ENCODE peak calls at places on chromosomes 4 and X, in six cellular contexts. One of them, this sample, is unnamed.

GRCh38 chr4:38328963-38329729 is 334.9 kb upstream of the KLF3 start:
- DNase-seq in mammary epithelial cell: no peak
- DNase-seq in HFF-Myc: no peak
- DNase-seq in tibial artery: no peak
- DNase-seq in AG04450: no peak
- DNase-seq in RWPE2: no peak
- DNase-seq in this sample: no peak

GRCh38 chr4:24089831-24090531 is 200.1 kb upstream of the PPARGC1A start:
- DNase-seq in HFF-Myc: no peak
- DNase-seq in RWPE2: no peak
- DNase-seq in AG04450: peak
- DNase-seq in mammary epithelial cell: no peak
- DNase-seq in tibial artery: no peak
- DNase-seq in this sample: peak

GRCh38 chr4:48436318-48436717 is 46.8 kb upstream of the SLC10A4 start:
- DNase-seq in HFF-Myc: no peak
- DNase-seq in AG04450: no peak
- DNase-seq in RWPE2: no peak
- DNase-seq in mammary epithelial cell: no peak
- DNase-seq in tibial artery: no peak
- DNase-seq in this sample: no peak

GRCh38 chr4:83993774-83994173 is 457.9 kb downstream of the GPAT3 start:
- DNase-seq in HFF-Myc: no peak
- DNase-seq in AG04450: no peak
- DNase-seq in tibial artery: no peak
- DNase-seq in RWPE2: no peak
- DNase-seq in mammary epithelial cell: no peak
- DNase-seq in this sample: no peak

GRCh38 chrX:136156560-136157117 is 9.3 kb downstream of the FHL1 start:
- DNase-seq in mammary epithelial cell: no peak
- DNase-seq in tibial artery: no peak
- DNase-seq in AG04450: no peak
- DNase-seq in RWPE2: no peak
- DNase-seq in HFF-Myc: no peak
- DNase-seq in this sample: no peak

GRCh38 chrX:13666836-13667235 is 13.9 kb downstream of the TCEANC start:
- DNase-seq in AG04450: no peak
- DNase-seq in RWPE2: no peak
- DNase-seq in tibial artery: no peak
- DNase-seq in HFF-Myc: no peak
- DNase-seq in mammary epithelial cell: peak
- DNase-seq in this sample: no peak

GRCh38 chrX:150854856-150855255 is 43.6 kb downstream of the CD99L2 start:
- DNase-seq in AG04450: no peak
- DNase-seq in RWPE2: no peak
- DNase-seq in mammary epithelial cell: peak
- DNase-seq in HFF-Myc: no peak
- DNase-seq in tibial artery: no peak
- DNase-seq in this sample: no peak

GRCh38 chr4:117641519-117641918 is 392.8 kb upstream of the NDST3 start:
- DNase-seq in AG04450: no peak
- DNase-seq in tibial artery: no peak
- DNase-seq in RWPE2: no peak
- DNase-seq in mammary epithelial cell: no peak
- DNase-seq in HFF-Myc: no peak
- DNase-seq in this sample: no peak

GRCh38 chr4:169128902-169129301 is 118.8 kb upstream of the CBR4 start:
- DNase-seq in mammary epithelial cell: no peak
- DNase-seq in AG04450: no peak
- DNase-seq in tibial artery: no peak
- DNase-seq in RWPE2: no peak
- DNase-seq in HFF-Myc: no peak
- DNase-seq in this sample: peak

GRCh38 chr4:103786014-103786413 is 66.2 kb upstream of the TACR3 start:
- DNase-seq in HFF-Myc: peak
- DNase-seq in AG04450: no peak
- DNase-seq in mammary epithelial cell: peak
- DNase-seq in RWPE2: no peak
- DNase-seq in tibial artery: no peak
- DNase-seq in this sample: no peak

GRCh38 chr4:74423101-74423500 is 21.8 kb upstream of the AREG start:
- DNase-seq in RWPE2: no peak
- DNase-seq in AG04450: peak
- DNase-seq in tibial artery: no peak
- DNase-seq in HFF-Myc: peak
- DNase-seq in mammary epithelial cell: no peak
- DNase-seq in this sample: no peak

GRCh38 chr4:165723051-165723805 is 149.8 kb upstream of the TLL1 start:
- DNase-seq in HFF-Myc: no peak
- DNase-seq in tibial artery: no peak
- DNase-seq in mammary epithelial cell: no peak
- DNase-seq in RWPE2: no peak
- DNase-seq in AG04450: no peak
- DNase-seq in this sample: no peak
- H3K4me3 ChIP-seq in HFF-Myc: no peak
- H3K4me3 ChIP-seq in tibial artery: no peak
- H3K4me3 ChIP-seq in mammary epithelial cell: no peak
- H3K4me3 ChIP-seq in RWPE2: no peak
- H3K4me3 ChIP-seq in AG04450: no peak
- H3K4me3 ChIP-seq in this sample: no peak

GRCh38 chr4:164948943-164949342 is 28.5 kb downstream of the TRIM61 start:
- DNase-seq in AG04450: no peak
- DNase-seq in HFF-Myc: no peak
- DNase-seq in RWPE2: no peak
- DNase-seq in tibial artery: no peak
- DNase-seq in mammary epithelial cell: no peak
- DNase-seq in this sample: no peak
- H3K4me3 ChIP-seq in AG04450: no peak
- H3K4me3 ChIP-seq in HFF-Myc: no peak
- H3K4me3 ChIP-seq in RWPE2: no peak
- H3K4me3 ChIP-seq in tibial artery: no peak
- H3K4me3 ChIP-seq in mammary epithelial cell: no peak
- H3K4me3 ChIP-seq in this sample: no peak

DNA sequence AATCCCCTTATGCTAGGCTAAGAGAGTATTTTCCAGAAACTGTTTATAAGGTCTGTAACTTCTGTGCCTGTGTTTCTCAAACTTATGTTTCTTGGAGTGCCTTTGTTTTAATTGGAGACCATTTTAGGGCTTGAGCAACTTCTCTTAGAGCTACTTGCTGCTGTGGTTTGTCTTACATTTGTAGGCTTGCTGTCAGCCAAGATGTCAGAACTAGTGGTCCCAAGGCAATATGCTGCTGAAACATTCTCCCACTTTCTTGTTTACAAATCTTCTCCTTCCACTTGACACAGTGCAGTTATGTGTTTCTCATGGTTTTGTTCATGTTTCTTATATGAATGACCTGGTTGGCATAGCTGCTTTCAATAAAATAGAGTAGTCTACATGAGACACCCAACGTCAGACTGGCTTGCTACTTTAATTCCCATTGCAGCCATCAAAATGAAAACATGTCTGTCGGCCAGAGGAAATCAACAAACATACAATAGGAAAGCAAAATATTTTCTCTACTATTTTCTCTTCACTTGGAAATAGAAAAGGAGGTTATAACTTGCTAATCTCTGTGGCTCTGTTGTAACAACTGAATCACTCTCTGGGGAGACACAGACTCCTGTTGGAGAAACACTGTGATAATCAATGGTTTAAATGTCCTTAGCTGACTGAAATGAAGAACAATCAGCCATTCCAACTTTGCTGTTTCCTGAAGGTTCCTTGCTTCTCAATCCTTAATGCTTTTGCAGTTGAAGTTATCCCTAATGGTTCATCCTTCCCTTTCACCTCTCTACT is 426.4 kb downstream of the PDGFC start:
- DNase-seq in RWPE2: no peak
- DNase-seq in mammary epithelial cell: no peak
- DNase-seq in AG04450: no peak
- DNase-seq in HFF-Myc: no peak
- DNase-seq in tibial artery: no peak
- DNase-seq in this sample: peak
- H3K4me3 ChIP-seq in RWPE2: no peak
- H3K4me3 ChIP-seq in mammary epithelial cell: no peak
- H3K4me3 ChIP-seq in AG04450: no peak
- H3K4me3 ChIP-seq in HFF-Myc: no peak
- H3K4me3 ChIP-seq in tibial artery: no peak
- H3K4me3 ChIP-seq in this sample: no peak

GRCh38 chrX:39757971-39758370 is 339.8 kb downstream of the BCOR start:
- DNase-seq in HFF-Myc: no peak
- DNase-seq in RWPE2: no peak
- DNase-seq in mammary epithelial cell: no peak
- DNase-seq in tibial artery: no peak
- DNase-seq in AG04450: no peak
- DNase-seq in this sample: no peak
- H3K4me3 ChIP-seq in HFF-Myc: no peak
- H3K4me3 ChIP-seq in RWPE2: no peak
- H3K4me3 ChIP-seq in mammary epithelial cell: no peak
- H3K4me3 ChIP-seq in tibial artery: no peak
- H3K4me3 ChIP-seq in AG04450: no peak
- H3K4me3 ChIP-seq in this sample: no peak

DNA sequence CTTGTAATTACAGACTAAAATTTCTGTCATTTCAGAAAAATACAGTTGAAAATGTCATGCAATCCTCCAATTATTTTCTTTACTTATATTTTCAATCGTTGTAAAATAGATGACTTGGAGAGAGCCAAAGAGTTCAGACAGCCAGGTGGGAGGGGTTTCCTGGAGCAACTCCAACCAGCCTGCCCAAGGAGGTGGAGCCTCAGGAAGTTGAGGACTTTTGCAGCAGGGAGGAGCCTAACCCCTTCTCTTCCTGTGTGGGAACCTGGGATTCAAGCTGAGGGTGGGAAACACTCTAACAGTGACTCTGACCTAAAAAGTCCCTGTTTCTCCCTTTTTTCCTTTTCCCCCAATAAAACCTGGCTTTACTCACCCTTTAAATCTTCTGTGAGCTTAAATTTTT is 72.2 kb upstream of the GABRG1 start:
- DNase-seq in tibial artery: no peak
- DNase-seq in RWPE2: no peak
- DNase-seq in mammary epithelial cell: no peak
- DNase-seq in HFF-Myc: no peak
- DNase-seq in AG04450: no peak
- DNase-seq in this sample: no peak
- H3K4me3 ChIP-seq in tibial artery: no peak
- H3K4me3 ChIP-seq in RWPE2: no peak
- H3K4me3 ChIP-seq in mammary epithelial cell: no peak
- H3K4me3 ChIP-seq in HFF-Myc: no peak
- H3K4me3 ChIP-seq in AG04450: no peak
- H3K4me3 ChIP-seq in this sample: no peak

DNA sequence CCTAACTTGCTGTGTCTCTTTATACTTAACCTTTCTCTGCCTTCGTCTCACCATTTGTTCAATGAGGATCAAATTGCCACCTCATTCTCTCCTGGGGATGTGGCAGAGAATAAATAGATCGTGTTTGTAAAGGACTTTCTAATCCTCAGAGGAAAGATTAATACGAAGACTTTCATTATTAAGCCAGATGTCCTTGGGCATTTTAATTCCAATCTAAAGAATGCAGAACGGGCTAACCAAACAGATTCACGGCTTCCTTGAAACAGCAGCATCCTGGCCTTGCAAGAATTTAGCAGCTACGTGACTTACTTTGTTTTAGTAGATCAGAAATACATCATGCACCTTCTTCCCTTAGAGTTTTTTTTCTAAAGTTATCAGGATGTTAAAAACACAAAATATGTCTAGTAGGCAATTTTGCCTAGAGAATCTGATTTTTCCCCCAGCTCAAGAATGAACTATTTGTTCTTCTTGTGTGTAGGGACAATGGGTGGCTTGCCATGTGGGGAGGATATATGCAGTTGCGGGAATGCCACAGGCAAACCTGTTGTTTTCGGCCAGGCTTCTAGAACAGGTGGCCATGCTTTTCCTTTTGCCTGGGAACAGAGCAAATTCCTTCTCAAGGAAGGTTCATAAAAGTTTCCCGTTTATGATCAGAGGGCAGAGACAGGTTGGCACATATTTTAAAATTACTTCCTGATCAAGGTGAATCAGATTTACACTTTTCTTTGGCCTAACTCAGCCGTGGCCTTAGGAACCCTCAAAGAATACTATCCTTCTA is 3.0 kb downstream of the MID1 start:
- DNase-seq in AG04450: no peak
- DNase-seq in RWPE2: no peak
- DNase-seq in tibial artery: no peak
- DNase-seq in mammary epithelial cell: no peak
- DNase-seq in HFF-Myc: no peak
- DNase-seq in this sample: no peak
- H3K4me3 ChIP-seq in AG04450: peak
- H3K4me3 ChIP-seq in RWPE2: peak
- H3K4me3 ChIP-seq in tibial artery: no peak
- H3K4me3 ChIP-seq in mammary epithelial cell: peak
- H3K4me3 ChIP-seq in HFF-Myc: peak
- H3K4me3 ChIP-seq in this sample: no peak

GRCh38 chrX:48835524-48836329 is at the start of gene PCSK1N:
- DNase-seq in RWPE2: no peak
- DNase-seq in tibial artery: no peak
- DNase-seq in AG04450: no peak
- DNase-seq in HFF-Myc: no peak
- DNase-seq in mammary epithelial cell: peak
- DNase-seq in this sample: no peak
- H3K4me3 ChIP-seq in RWPE2: peak
- H3K4me3 ChIP-seq in tibial artery: no peak
- H3K4me3 ChIP-seq in AG04450: no peak
- H3K4me3 ChIP-seq in HFF-Myc: peak
- H3K4me3 ChIP-seq in mammary epithelial cell: peak
- H3K4me3 ChIP-seq in this sample: peak

DNA sequence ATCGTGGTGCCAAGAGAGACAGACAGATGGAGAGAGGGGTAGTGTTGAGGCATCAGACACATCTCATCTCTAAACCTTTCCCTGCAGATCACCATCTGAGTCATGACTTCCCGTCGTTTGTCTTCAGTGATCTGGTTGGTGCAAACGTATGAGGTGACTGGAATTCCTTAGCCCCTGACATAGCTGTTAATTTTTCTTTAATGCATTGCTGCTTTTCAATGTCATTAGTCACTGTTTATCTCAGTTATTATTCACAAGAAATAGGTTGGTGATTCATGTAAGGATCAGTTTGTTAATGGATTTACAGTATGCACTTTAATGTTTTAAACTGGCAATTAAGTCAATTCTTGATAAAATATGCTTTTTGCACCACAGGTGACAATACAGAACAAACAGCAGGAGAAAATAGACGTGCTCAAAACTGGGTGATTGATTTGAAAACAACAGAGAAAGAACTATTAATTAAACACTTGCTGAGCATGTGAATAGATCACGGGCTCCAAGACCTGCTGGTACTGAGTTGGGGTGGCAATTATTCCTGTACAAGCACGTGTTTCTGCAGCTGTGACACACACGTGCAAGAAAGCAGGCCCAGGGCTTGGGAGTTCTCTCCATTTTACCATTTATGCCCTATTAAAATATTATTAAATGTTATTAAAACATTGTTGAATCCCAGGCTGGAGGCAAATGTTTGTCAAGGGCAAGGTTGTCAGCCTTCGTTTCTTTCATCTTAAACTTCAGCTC is 1.4 kb upstream of the TMEM154 start:
- DNase-seq in mammary epithelial cell: peak
- DNase-seq in tibial artery: no peak
- DNase-seq in HFF-Myc: peak
- DNase-seq in RWPE2: peak
- DNase-seq in AG04450: no peak
- DNase-seq in this sample: peak
- H3K4me3 ChIP-seq in mammary epithelial cell: no peak
- H3K4me3 ChIP-seq in tibial artery: no peak
- H3K4me3 ChIP-seq in HFF-Myc: no peak
- H3K4me3 ChIP-seq in RWPE2: no peak
- H3K4me3 ChIP-seq in AG04450: no peak
- H3K4me3 ChIP-seq in this sample: no peak